ENCODE peak calls at places on chromosomes 12 and 14, in eight cellular contexts. E, K, H, O, W, Q, V and F are unnamed samples.
A peak's percentile ranks its signal among the peaks of the same experiment; 100 is the strongest.

GRCh38 chr12:119175115-119175514 is 3.6 kb upstream of the HSPB8 start:
- DNase-seq in E (no peak), K (no peak), H (no peak), O (no peak), W (no peak), Q (no peak), V (no peak), F (no peak)

GRCh38 chr12:55929306-55929791 is 1.6 kb upstream of the DGKA start:
- DNase-seq in E (peak; percentile 52), K (no peak), H (no peak), O (no peak), W (no peak), Q (no peak), V (no peak), F (no peak)

GRCh38 chr14:37251778-37252177 is 54.0 kb downstream of the MIPOL1 start:
- DNase-seq in E (no peak), K (no peak), H (no peak), O (no peak), W (peak; percentile 1), Q (no peak), V (no peak), F (no peak)

GRCh38 chr12:12450043-12450451 is 93.2 kb downstream of the BORCS5 start:
- DNase-seq in E (no peak), K (no peak), H (no peak), O (no peak), W (no peak), Q (no peak), V (no peak), F (no peak)

GRCh38 chr14:101947577-101947903 is 16.8 kb upstream of the DYNC1H1 start:
- DNase-seq in E (no peak), K (no peak), H (no peak), O (peak; percentile 46), W (no peak), Q (no peak), V (no peak), F (no peak)

GRCh38 chr12:98939350-98939749 is 294.3 kb downstream of the APAF1 start:
- DNase-seq in E (no peak), K (no peak), H (no peak), O (no peak), W (peak; percentile 72), Q (peak; percentile 21), V (no peak), F (no peak)

GRCh38 chr12:54948171-54948570 is 36.4 kb downstream of the TESPA1 start:
- DNase-seq in E (no peak), K (no peak), H (no peak), O (no peak), W (no peak), Q (no peak), V (no peak), F (no peak)

GRCh38 chr12:72139411-72139810 is 132.8 kb upstream of the TRHDE start:
- DNase-seq in E (no peak), K (no peak), H (no peak), O (no peak), W (no peak), Q (no peak), V (no peak), F (no peak)

GRCh38 chr14:102220031-102220430 is 80.3 kb downstream of the WDR20 start:
- DNase-seq in E (no peak), K (no peak), H (no peak), O (no peak), W (no peak), Q (no peak), V (no peak), F (no peak)

GRCh38 chr12:62930546-62931425 is 4.2 kb downstream of the PPM1H start:
- DNase-seq in E (no peak), K (no peak), H (no peak), O (no peak), W (no peak), Q (no peak), V (peak; percentile 27), F (no peak)

GRCh38 chr12:1695836-1696670 is 5.2 kb downstream of the ADIPOR2 start:
- DNase-seq in E (no peak), K (no peak), H (no peak), O (no peak), W (peak; percentile 10), Q (no peak), V (no peak), F (no peak)

GRCh38 chr12:4819654-4820053 is 90.1 kb upstream of the KCNA1 start:
- DNase-seq in E (no peak), K (no peak), H (no peak), O (peak; percentile 23), W (peak; percentile 82), Q (no peak), V (no peak), F (no peak)

GRCh38 chr12:132600048-132601032 is 10.0 kb downstream of the LRCOL1 start:
- DNase-seq in E (peak; percentile 60), K (peak; percentile 76), H (peak; percentile 77), O (peak; percentile 58), W (peak; percentile 83), Q (no peak), V (peak; percentile 59), F (peak; percentile 73)

GRCh38 chr12:27525373-27525772 is 1.4 kb downstream of the PPFIBP1 start:
- DNase-seq in E (no peak), K (peak; percentile 44), H (no peak), O (peak; percentile 45), W (peak; percentile 89), Q (no peak), V (peak; percentile 30), F (no peak)

GRCh38 chr12:53049582-53050318 is at the start of gene TNS2:
- DNase-seq in E (peak; percentile 76), K (no peak), H (peak; percentile 78), O (peak; percentile 95), W (peak; percentile 61), Q (no peak), V (peak; percentile 29), F (peak; percentile 89)

GRCh38 chr12:50520345-50520744 is 15.6 kb downstream of the DIP2B start:
- DNase-seq in E (no peak), K (no peak), H (no peak), O (no peak), W (no peak), Q (no peak), V (no peak), F (no peak)

GRCh38 chr14:48275301-48275700 is 599.9 kb upstream of the MDGA2 start:
- DNase-seq in E (no peak), K (no peak), H (no peak), O (no peak), W (no peak), Q (no peak), V (no peak), F (no peak)

GRCh38 chr12:47268501-47269459 is 189.0 kb upstream of the AMIGO2 start:
- DNase-seq in E (no peak), K (no peak), H (no peak), O (no peak), W (no peak), Q (no peak), V (no peak), F (no peak)

GRCh38 chr12:122918827-122919226 is 22.9 kb upstream of the VPS37B start:
- DNase-seq in E (no peak), K (no peak), H (no peak), O (no peak), W (no peak), Q (no peak), V (no peak), F (no peak)

GRCh38 chr12:65892905-65893304 is 68.6 kb downstream of the HMGA2 start:
- DNase-seq in E (no peak), K (no peak), H (no peak), O (no peak), W (peak; percentile 88), Q (no peak), V (peak; percentile 66), F (no peak)

GRCh38 chr12:13000616-13000934 is 510 bp upstream of the HEBP1 start:
- DNase-seq in E (no peak), K (peak; percentile 58), H (no peak), O (no peak), W (peak; percentile 67), Q (no peak), V (peak; percentile 81), F (no peak)

GRCh38 chr14:80404413-80404812 is 193.1 kb upstream of the DIO2 start:
- DNase-seq in E (no peak), K (no peak), H (no peak), O (no peak), W (no peak), Q (no peak), V (no peak), F (no peak)

GRCh38 chr12:102956738-102957338 is 636 bp upstream of the ASCL1 start:
- DNase-seq in E (no peak), K (no peak), H (no peak), O (no peak), W (no peak), Q (no peak), V (no peak), F (no peak)
- H3K27ac ChIP-seq in E (no peak overlapping the region), K (no peak overlapping the region), H (no peak overlapping the region), O (no peak overlapping the region), W (no peak overlapping the region), Q (no peak overlapping the region), V (no peak overlapping the region), F (no peak overlapping the region)

DNA sequence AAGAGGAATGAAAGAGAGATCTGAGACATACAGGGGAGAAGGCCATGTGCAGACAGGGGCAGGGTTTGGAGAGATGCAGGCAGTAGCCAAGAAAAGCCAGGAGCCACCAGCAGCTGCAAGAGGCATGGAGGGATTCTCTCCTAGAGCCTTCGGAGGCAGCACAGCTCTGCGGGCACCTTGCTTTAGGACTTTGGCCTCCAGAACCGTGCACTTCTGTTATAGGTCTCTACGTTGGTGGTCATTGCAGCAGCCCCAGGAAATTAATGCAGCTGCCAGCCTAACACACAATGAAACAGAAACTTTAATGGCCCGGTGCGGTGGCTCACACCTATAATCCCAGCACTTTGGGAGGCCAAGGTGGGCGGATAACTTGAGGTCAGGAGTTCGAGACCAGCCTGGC is 14.7 kb upstream of the VRK1 start:
- DNase-seq in E (no peak), K (no peak), H (no peak), O (no peak), W (no peak), Q (no peak), V (no peak), F (no peak)
- H3K27ac ChIP-seq in E (no peak overlapping the region), K (no peak overlapping the region), H (no peak overlapping the region), O (no peak overlapping the region), W (no peak overlapping the region), Q (no peak overlapping the region), V (no peak overlapping the region), F (no peak overlapping the region)

DNA sequence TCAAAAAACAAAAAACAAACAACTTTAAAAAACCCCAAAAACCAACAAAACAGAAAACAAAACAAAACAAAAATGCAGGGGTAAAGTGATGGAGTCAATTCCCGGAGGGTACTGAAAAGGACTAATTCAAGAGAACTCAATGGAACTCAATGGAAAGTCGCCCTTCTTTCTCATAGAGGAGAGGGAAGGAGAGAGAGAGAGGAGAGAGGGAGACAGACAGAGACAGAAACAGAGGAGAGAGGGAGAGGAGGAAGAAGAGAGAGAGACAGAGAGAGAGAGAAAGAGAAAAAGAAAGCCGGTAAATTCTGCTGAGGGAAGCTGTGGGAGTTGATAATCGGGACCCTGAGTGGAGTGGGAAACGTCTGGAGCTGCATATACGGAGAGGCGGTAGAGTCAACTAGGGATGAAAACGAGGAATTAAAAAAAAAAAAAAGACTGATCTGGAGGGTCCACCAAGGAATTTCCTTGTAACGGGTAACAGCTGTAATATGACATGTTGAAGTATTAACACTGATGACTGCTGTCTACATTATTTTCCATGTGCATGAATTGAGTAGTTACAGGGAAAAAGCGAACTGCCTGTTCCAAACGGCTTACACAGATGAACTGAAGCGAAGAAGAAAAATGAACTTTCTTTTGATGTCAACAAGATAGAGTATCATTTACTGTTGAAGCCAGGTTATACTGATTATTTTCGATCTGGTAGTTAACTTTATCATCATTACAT is 984 bp upstream of the ZC2HC1C start:
- DNase-seq in E (no peak), K (no peak), H (no peak), O (no peak), W (no peak), Q (no peak), V (no peak), F (no peak)
- H3K27ac ChIP-seq in E (peak overlapping the region; percentile 91), K (peak overlapping the region; percentile 88), H (peak overlapping the region; percentile 75), O (peak overlapping the region; percentile 89), W (peak overlapping the region; percentile 74), Q (no peak overlapping the region), V (peak overlapping the region; percentile 74), F (peak overlapping the region; percentile 96)

GRCh38 chr12:109982211-109982610 is 14.0 kb downstream of the GIT2 start:
- DNase-seq in E (no peak), K (no peak), H (no peak), O (no peak), W (peak; percentile 79), Q (no peak), V (no peak), F (no peak)
- H3K27ac ChIP-seq in E (no peak overlapping the region), K (no peak overlapping the region), H (no peak overlapping the region), O (no peak overlapping the region), W (peak overlapping the region; percentile 55), Q (no peak overlapping the region), V (no peak overlapping the region), F (no peak overlapping the region)